ENCODE peak calls at places on chromosomes 12 and 14, in four cellular contexts. One of them, this sample, is unnamed.

GRCh38 chr14:91416744-91417133 is 881 bp downstream of the CCDC88C start:
- DNase-seq in IMR-90: no peak
- DNase-seq in Kasumi-1: no peak
- DNase-seq in thyroid gland: no peak
- DNase-seq in this sample: peak; percentile 43

GRCh38 chr14:90368946-90369721 is 27.7 kb upstream of the CALM1 start:
- DNase-seq in thyroid gland: no peak
- DNase-seq in IMR-90: peak; percentile 33
- DNase-seq in Kasumi-1: no peak
- DNase-seq in this sample: peak; percentile 2

GRCh38 chr12:109777544-109777943 is 55.7 kb downstream of the TRPV4 start:
- DNase-seq in thyroid gland: no peak
- DNase-seq in Kasumi-1: no peak
- DNase-seq in IMR-90: peak; percentile 10
- DNase-seq in this sample: peak; percentile 73

GRCh38 chr14:56117765-56118610 is at the start of gene PELI2:
- DNase-seq in Kasumi-1: peak; percentile 60
- DNase-seq in IMR-90: peak; percentile 73
- DNase-seq in thyroid gland: peak; percentile 88
- DNase-seq in this sample: peak; percentile 77

GRCh38 chr12:22252057-22252456 is 82.5 kb downstream of the ST8SIA1 start:
- DNase-seq in thyroid gland: no peak
- DNase-seq in IMR-90: no peak
- DNase-seq in Kasumi-1: no peak
- DNase-seq in this sample: no peak

GRCh38 chr12:96140110-96140509 is 54.1 kb upstream of the ELK3 start:
- DNase-seq in IMR-90: peak; percentile 59
- DNase-seq in thyroid gland: no peak
- DNase-seq in Kasumi-1: peak; percentile 5
- DNase-seq in this sample: peak; percentile 17

GRCh38 chr12:65673732-65674131 is 150.6 kb upstream of the HMGA2 start:
- DNase-seq in thyroid gland: no peak
- DNase-seq in IMR-90: peak; percentile 51
- DNase-seq in Kasumi-1: no peak
- DNase-seq in this sample: no peak

GRCh38 chr12:76268267-76268666 is 79.9 kb downstream of the BBS10 start:
- DNase-seq in Kasumi-1: no peak
- DNase-seq in thyroid gland: no peak
- DNase-seq in IMR-90: peak; percentile 55
- DNase-seq in this sample: no peak

GRCh38 chr12:11891350-11892064 is 179.2 kb upstream of the BCL2L14 start:
- DNase-seq in IMR-90: no peak
- DNase-seq in thyroid gland: no peak
- DNase-seq in Kasumi-1: peak; percentile 37
- DNase-seq in this sample: no peak

GRCh38 chr12:110046451-110047187 is 1.7 kb downstream of the C12orf76 start:
- DNase-seq in IMR-90: no peak
- DNase-seq in thyroid gland: no peak
- DNase-seq in Kasumi-1: no peak
- DNase-seq in this sample: peak; percentile 20

GRCh38 chr12:68977335-68977734 is 44.4 kb upstream of the CPM start:
- DNase-seq in thyroid gland: no peak
- DNase-seq in IMR-90: no peak
- DNase-seq in Kasumi-1: no peak
- DNase-seq in this sample: no peak

GRCh38 chr12:54184024-54184805 is 4.6 kb downstream of the SMUG1 start:
- DNase-seq in IMR-90: no peak
- DNase-seq in thyroid gland: no peak
- DNase-seq in Kasumi-1: no peak
- DNase-seq in this sample: no peak

GRCh38 chr14:56482306-56482705 is 97.3 kb upstream of the TMEM260 start:
- DNase-seq in Kasumi-1: peak; percentile 19
- DNase-seq in thyroid gland: no peak
- DNase-seq in IMR-90: peak; percentile 9
- DNase-seq in this sample: peak; percentile 22

GRCh38 chr12:78392918-78393317 is 471.7 kb upstream of the SYT1 start:
- DNase-seq in IMR-90: peak; percentile 30
- DNase-seq in Kasumi-1: peak; percentile 47
- DNase-seq in thyroid gland: no peak
- DNase-seq in this sample: peak; percentile 60

GRCh38 chr12:117063162-117063911 is 35.9 kb downstream of the TESC start:
- DNase-seq in Kasumi-1: peak; percentile 99
- DNase-seq in thyroid gland: no peak
- DNase-seq in IMR-90: no peak
- DNase-seq in this sample: no peak

GRCh38 chr12:101670007-101670671 is 27.3 kb upstream of the CHPT1 start:
- DNase-seq in Kasumi-1: peak; percentile 83
- DNase-seq in IMR-90: peak; percentile 58
- DNase-seq in thyroid gland: peak; percentile 19
- DNase-seq in this sample: peak; percentile 91

GRCh38 chr14:36516719-36517241 is 3.3 kb downstream of the NKX2-1 start:
- DNase-seq in IMR-90: no peak
- DNase-seq in Kasumi-1: no peak
- DNase-seq in thyroid gland: peak; percentile 62
- DNase-seq in this sample: no peak

GRCh38 chr14:69636051-69636639 is 24.7 kb downstream of the SUSD6 start:
- DNase-seq in thyroid gland: no peak
- DNase-seq in Kasumi-1: peak; percentile 32
- DNase-seq in IMR-90: no peak
- DNase-seq in this sample: peak; percentile 1

GRCh38 chr12:113103756-113104450 is 31.7 kb downstream of the RASAL1 start:
- DNase-seq in IMR-90: no peak
- DNase-seq in thyroid gland: peak; percentile 75
- DNase-seq in Kasumi-1: no peak
- DNase-seq in this sample: no peak

GRCh38 chr14:22391908-22392307 is 197.1 kb downstream of the DAD1 start:
- DNase-seq in IMR-90: peak; percentile 65
- DNase-seq in thyroid gland: peak; percentile 65
- DNase-seq in Kasumi-1: peak; percentile 78
- DNase-seq in this sample: peak; percentile 86